ENCODE peak calls at places on chromosomes 11 and 22, in four cellular contexts. I is stomach, Z is right lobe of liver, N is HCT116. E is an unnamed sample.

GRCh38 chr11:47060807-47061206 is 115.9 kb downstream of the ARFGAP2 start:
- DNase-seq in N (no peak), I (no peak), Z (no peak), E (no peak)

GRCh38 chr11:108768370-108768769 is 103.5 kb downstream of the DDX10 start:
- DNase-seq in Z (no peak), N (no peak), I (no peak), E (no peak)

GRCh38 chr22:46569848-46570695 is 32.7 kb upstream of the CELSR1 start:
- DNase-seq in I (no peak), N (no peak), Z (peak; percentile 31), E (no peak)

GRCh38 chr22:50718352-50718709 is 19.7 kb upstream of the ACR start:
- DNase-seq in N (no peak), Z (no peak), I (no peak), E (no peak)

GRCh38 chr11:130323452-130324448 is 9.0 kb upstream of the ZBTB44 start:
- DNase-seq in Z (no peak), I (no peak), N (no peak), E (no peak)

GRCh38 chr11:6548121-6548520 is 51.0 kb downstream of the DNHD1 start:
- DNase-seq in I (no peak), N (no peak), Z (no peak), E (no peak)

GRCh38 chr11:1502971-1503707 is 16.6 kb upstream of the MOB2 start:
- DNase-seq in N (no peak), I (peak; percentile 45), Z (peak; percentile 30), E (no peak)

GRCh38 chr11:61695917-61696316 is 15.7 kb downstream of the DAGLA start:
- DNase-seq in Z (peak; percentile 76), N (no peak), I (peak; percentile 78), E (peak; percentile 94)

GRCh38 chr11:117443269-117444186 is 115.9 kb downstream of the CEP164 start:
- DNase-seq in Z (no peak), I (peak; percentile 34), N (no peak), E (peak; percentile 65)

GRCh38 chr11:123228489-123229163 is 33.6 kb upstream of the CLMP start:
- DNase-seq in Z (no peak), N (no peak), I (no peak), E (no peak)

GRCh38 chr11:30346068-30346688 is 23.3 kb downstream of the ARL14EP start:
- DNase-seq in I (no peak), Z (no peak), N (peak; percentile 15), E (no peak)

GRCh38 chr11:134576286-134576685 is 164.2 kb upstream of the B3GAT1 start:
- DNase-seq in N (no peak), I (no peak), Z (no peak), E (no peak)

GRCh38 chr22:28819253-28820096 is 19.1 kb upstream of the XBP1 start:
- DNase-seq in I (peak; percentile 86), N (no peak), Z (peak; percentile 90), E (no peak)

GRCh38 chr22:46588279-46589140 is 31.7 kb upstream of the GRAMD4 start:
- DNase-seq in N (no peak), Z (peak; percentile 50), I (no peak), E (no peak)

GRCh38 chr11:69915151-69915500 is 95.9 kb upstream of the FGF3 start:
- DNase-seq in N (no peak), I (no peak), Z (no peak), E (no peak)

GRCh38 chr11:133710241-133710640 is 135.1 kb downstream of the SPATA19 start:
- DNase-seq in Z (no peak), I (no peak), N (no peak), E (no peak)

GRCh38 chr11:114846040-114846791 is 167.9 kb downstream of the NXPE2 start:
- DNase-seq in Z (no peak), I (no peak), N (no peak), E (no peak)

GRCh38 chr11:19697721-19698121 is 14.9 kb upstream of the NAV2 start:
- DNase-seq in I (no peak), N (no peak), Z (no peak), E (no peak)

GRCh38 chr22:32870474-32870873 is 69.0 kb downstream of the TIMP3 start:
- DNase-seq in N (no peak), I (no peak), Z (no peak), E (no peak)

GRCh38 chr11:9923280-9923679 is 259.4 kb downstream of the SWAP70 start:
- DNase-seq in N (no peak), I (no peak), Z (no peak), E (no peak)

GRCh38 chr11:42812408-42812807 is 499.4 kb upstream of the API5 start:
- DNase-seq in I (no peak), Z (no peak), N (no peak), E (no peak)

GRCh38 chr11:13963169-13963948 is 836 bp downstream of the SPON1 start:
- DNase-seq in I (no peak), Z (no peak), N (no peak), E (no peak)

GRCh38 chr11:113817162-113817561 is 37.6 kb downstream of the CLDN25 start:
- DNase-seq in Z (no peak), N (no peak), I (no peak), E (no peak)

GRCh38 chr11:18540207-18541009 is 13.7 kb upstream of the TSG101 start:
- DNase-seq in Z (no peak), N (no peak), I (no peak), E (no peak)

GRCh38 chr11:123421589-123421988 is 8.5 kb upstream of the GRAMD1B start:
- DNase-seq in N (no peak), Z (no peak), I (no peak), E (no peak)

GRCh38 chr11:95791385-95792033 is 1.2 kb downstream of the CEP57 start:
- DNase-seq in N (no peak), I (no peak), Z (no peak), E (no peak)

GRCh38 chr11:125393331-125393730 is 102.7 kb downstream of the FEZ1 start:
- DNase-seq in N (no peak), Z (no peak), I (no peak), E (no peak)

GRCh38 chr22:22167791-22168189 is 76.8 kb upstream of the VPREB1 start:
- DNase-seq in Z (no peak), N (no peak), I (no peak), E (no peak)
- H3K4me1 ChIP-seq in Z (no peaks in the 10 kb centered on the region), N (peaks cover 7% of the 10 kb centered on the region), I (no peaks in the 10 kb centered on the region), E (no peaks in the 10 kb centered on the region)

GRCh38 chr22:49106136-49106930 is 721.3 kb downstream of the BRD1 start:
- DNase-seq in Z (peak; percentile 44), I (no peak), N (no peak), E (no peak)

GRCh38 chr22:49108636-49109315 is 718.9 kb downstream of the BRD1 start:
- DNase-seq in N (no peak), Z (peak; percentile 46), I (no peak), E (no peak)

GRCh38 chr22:49107961-49108530 is 719.6 kb downstream of the BRD1 start:
- DNase-seq in N (no peak), I (no peak), Z (no peak), E (no peak)

GRCh38 chr22:49104434-49104833 is 723.2 kb downstream of the BRD1 start:
- DNase-seq in I (no peak), Z (no peak), N (no peak), E (no peak)

GRCh38 chr22:49107561-49107960 is 720.1 kb downstream of the BRD1 start:
- DNase-seq in N (no peak), I (no peak), Z (no peak), E (no peak)
- H3K9me3 ChIP-seq in N (no peaks in the 10 kb centered on the region), I (no peaks in the 10 kb centered on the region), Z (no peaks in the 10 kb centered on the region), E (no peaks in the 10 kb centered on the region)

DNA sequence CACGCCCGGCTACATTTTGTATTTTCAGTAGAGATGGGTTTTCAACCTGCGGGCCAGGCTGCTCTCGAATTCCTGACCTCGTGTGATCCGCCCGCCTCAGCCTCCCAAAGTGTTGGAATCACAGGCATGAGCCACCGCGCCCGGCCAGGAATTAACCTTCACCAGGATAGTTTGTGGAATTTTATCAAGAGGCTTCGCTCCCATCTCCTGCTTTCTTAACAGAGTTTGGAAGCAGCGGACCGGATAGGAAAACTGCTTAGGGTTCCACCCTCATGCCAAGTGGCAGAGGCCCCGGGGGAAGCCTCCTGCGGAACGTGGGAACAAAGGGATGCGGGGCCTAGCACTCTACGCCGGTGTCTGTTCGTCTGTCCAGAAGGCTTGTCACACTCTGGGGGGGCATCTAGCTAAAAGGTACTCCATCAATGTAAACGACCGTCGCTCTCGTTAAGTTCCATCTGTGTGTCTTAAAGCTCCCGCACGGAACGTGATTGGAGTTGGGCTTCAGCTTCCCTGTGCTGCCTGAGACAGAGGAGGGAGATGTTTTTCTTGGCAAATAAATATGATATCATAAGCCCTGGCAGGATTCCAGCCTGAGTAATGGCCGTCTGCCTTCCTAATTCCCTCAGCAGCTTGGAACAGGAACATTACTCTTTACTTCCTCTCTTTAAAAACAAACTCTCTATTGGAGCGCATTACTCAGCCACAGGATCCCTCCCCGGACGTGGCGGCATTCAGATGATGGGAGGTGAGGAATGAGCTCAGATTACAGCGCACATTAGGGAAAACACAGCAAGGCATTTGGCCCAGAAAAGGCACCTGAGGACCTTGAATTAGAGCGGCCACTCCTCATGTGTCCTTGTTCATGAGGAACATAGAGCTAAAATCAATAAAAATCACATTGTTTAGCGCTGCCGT is 230.2 kb downstream of the ST3GAL4 start:
- DNase-seq in I (peak; percentile 29), N (no peak), Z (no peak), E (peak; percentile 86)
- H3K27ac ChIP-seq in I (no peak overlapping the region), N (no peak overlapping the region), Z (no peak overlapping the region), E (peak overlapping the region; percentile 55)

GRCh38 chr11:67272327-67273259 is 6.3 kb downstream of the GRK2 start:
- DNase-seq in N (no peak), I (no peak), Z (no peak), E (no peak)
- H3K4me1 ChIP-seq in N (peaks cover 8% of the 10 kb centered on the region), I (peaks cover 100% of the 10 kb centered on the region), Z (peaks cover 51% of the 10 kb centered on the region), E (peaks cover 100% of the 10 kb centered on the region)

E was measured in right atrium auricular region.